ENCODE peak calls at places on chromosomes 13 and 19, in six cellular contexts. Z is stimulated activated CD8-positive, alpha-beta memory T cell treated with anti-CD3 and anti-CD28 coated beads, Interleukin-7, amount 100 ng/mL, for 48 hours; I is T-helper 9 cell; X is GM23338; U is activated CD4-positive, alpha-beta T cell treated with anti-CD3 and anti-CD28 coated beads for 4 hours; E is GOT3. M is an unnamed sample.

GRCh38 chr19:49422407-49423277 is 599 bp downstream of the PTH2 start:
- DNase-seq in Z (no peak), X (peak; percentile 86), E (no peak), U (no peak), I (peak; percentile 51), M (peak; percentile 41)

GRCh38 chr19:38233740-38234251 is 9.8 kb upstream of the DPF1 start:
- DNase-seq in X (peak; percentile 96), I (peak; percentile 72), U (peak; percentile 69), E (no peak), Z (peak; percentile 38), M (peak; percentile 76)

GRCh38 chr19:2376784-2377519 is 16.9 kb downstream of the TMPRSS9 start:
- DNase-seq in Z (no peak), I (no peak), E (no peak), U (no peak), X (no peak), M (no peak)

GRCh38 chr19:45146251-45146650 is 14.5 kb downstream of the NKPD1 start:
- DNase-seq in U (no peak), I (no peak), Z (no peak), X (peak; percentile 36), E (no peak), M (no peak)

GRCh38 chr19:2694196-2694595 is 8.3 kb downstream of the GNG7 start:
- DNase-seq in Z (no peak), E (no peak), X (no peak), U (no peak), I (no peak), M (no peak)

GRCh38 chr19:12801466-12802266 is at the start of the genes PRDX2 and THSD8:
- DNase-seq in I (peak; percentile 56), U (peak; percentile 60), Z (no peak), X (peak; percentile 94), E (peak; percentile 42), M (peak; percentile 63)

GRCh38 chr13:112996671-112997091 is 27.7 kb downstream of the MCF2L start:
- DNase-seq in E (no peak), I (no peak), Z (no peak), U (no peak), X (no peak), M (no peak)

GRCh38 chr13:33494596-33495214 is 209.2 kb upstream of the STARD13 start:
- DNase-seq in E (no peak), U (no peak), X (peak; percentile 20), Z (no peak), I (no peak), M (no peak)

M was measured in activated CD8-positive, alpha-beta memory T cell treated with anti-CD3 and anti-CD28 coated beads, Interleukin-2, amount 50 U/mL, for 4 hours.